ENCODE peak calls at places on chromosomes 6 and 20, in ten cellular contexts. N is AG08395; R is EL; H is glutamatergic neuron; Q is activated T-cell treated with anti-CD3 and anti-CD28 coated beads, Interleukin-2, amount 50 U/mL, for 4 hours; B is progenitor cell of endocrine pancreas; J is epithelial cell of esophagus; X is EH; G is SW480; C is hepatocyte. A is an unnamed sample.

GRCh38 chr6:13436691-13437568 is 50.5 kb downstream of the GFOD1 start:
- DNase-seq in N (no peak), R (no peak), H (no peak), Q (no peak), B (no peak), J (no peak), X (no peak), G (no peak), C (no peak), A (no peak)

GRCh38 chr6:170279977-170280688 is 10.7 kb downstream of the DLL1 start:
- DNase-seq in N (peak), R (peak), H (no peak), Q (peak), B (no peak), J (peak), X (peak), G (peak), C (peak), A (peak)

GRCh38 chr6:68139130-68139529 is 496.0 kb upstream of the ADGRB3 start:
- DNase-seq in N (no peak), R (no peak), H (no peak), Q (no peak), B (no peak), J (no peak), X (no peak), G (no peak), C (no peak), A (no peak)

GRCh38 chr20:58028123-58028522 is 200.3 kb downstream of the ANKRD60 start:
- DNase-seq in N (no peak), R (no peak), H (no peak), Q (no peak), B (no peak), J (no peak), X (no peak), G (no peak), C (no peak), A (no peak)

GRCh38 chr6:137363805-137364138 is 130.4 kb downstream of the OLIG3 start:
- DNase-seq in N (peak), R (no peak), H (no peak), Q (no peak), B (no peak), J (peak), X (no peak), G (no peak), C (no peak), A (no peak)

GRCh38 chr6:89035252-89036106 is 45.1 kb upstream of the PNRC1 start:
- DNase-seq in N (peak), R (peak), H (no peak), Q (no peak), B (no peak), J (peak), X (peak), G (peak), C (peak), A (peak)

GRCh38 chr6:36682328-36683144 is 4.0 kb downstream of the CDKN1A start:
- DNase-seq in N (no peak), R (peak), H (no peak), Q (peak), B (no peak), J (peak), X (peak), G (peak), C (peak), A (peak)

GRCh38 chr20:22490287-22491187 is 93.8 kb downstream of the FOXA2 start:
- DNase-seq in N (no peak), R (no peak), H (peak), Q (no peak), B (peak), J (peak), X (no peak), G (peak), C (peak), A (no peak)

GRCh38 chr6:163193326-163193725 is 221.2 kb upstream of the QKI start:
- DNase-seq in N (no peak), R (no peak), H (no peak), Q (no peak), B (no peak), J (no peak), X (no peak), G (no peak), C (no peak), A (no peak)

GRCh38 chr6:82076855-82077254 is 170.7 kb downstream of the IBTK start:
- DNase-seq in N (no peak), R (peak), H (no peak), Q (no peak), B (no peak), J (no peak), X (peak), G (no peak), C (no peak), A (no peak)

GRCh38 chr20:19934792-19935491 is 82.2 kb upstream of the NAA20 start:
- DNase-seq in N (peak), R (no peak), H (no peak), Q (no peak), B (no peak), J (peak), X (no peak), G (no peak), C (peak), A (peak)

GRCh38 chr6:145906144-145906543 is 58.0 kb downstream of the SHPRH start:
- DNase-seq in N (no peak), R (no peak), H (no peak), Q (no peak), B (no peak), J (no peak), X (no peak), G (no peak), C (no peak), A (no peak)

GRCh38 chr20:17505664-17506517 is 25.3 kb downstream of the BFSP1 start:
- DNase-seq in N (no peak), R (peak), H (no peak), Q (peak), B (no peak), J (peak), X (peak), G (peak), C (no peak), A (peak)

GRCh38 chr20:53827996-53828672 is 234.5 kb upstream of the ZNF217 start:
- DNase-seq in N (peak), R (peak), H (no peak), Q (no peak), B (no peak), J (peak), X (peak), G (peak), C (peak), A (peak)

GRCh38 chr6:146354451-146354850 is 189.2 kb upstream of the RAB32 start:
- DNase-seq in N (no peak), R (no peak), H (no peak), Q (no peak), B (no peak), J (no peak), X (no peak), G (no peak), C (no peak), A (no peak)

GRCh38 chr6:42148058-42148457 is 5.6 kb upstream of the C6orf132 start:
- DNase-seq in N (no peak), R (no peak), H (no peak), Q (no peak), B (no peak), J (peak), X (no peak), G (no peak), C (peak), A (no peak)

GRCh38 chr20:57831326-57831991 is 121.6 kb upstream of the PMEPA1 start:
- DNase-seq in N (no peak), R (no peak), H (no peak), Q (no peak), B (no peak), J (no peak), X (no peak), G (no peak), C (no peak), A (no peak)

GRCh38 chr6:55704421-55704820 is 125.4 kb upstream of the HMGCLL1 start:
- DNase-seq in N (peak), R (peak), H (no peak), Q (no peak), B (no peak), J (peak), X (peak), G (no peak), C (no peak), A (no peak)

GRCh38 chr20:15708984-15709598 is 864.2 kb downstream of the KIF16B start:
- DNase-seq in N (no peak), R (no peak), H (peak), Q (no peak), B (no peak), J (peak), X (no peak), G (peak), C (peak), A (peak)

GRCh38 chr6:79468116-79468515 is 69.1 kb downstream of the LCA5 start:
- DNase-seq in N (peak), R (peak), H (no peak), Q (no peak), B (no peak), J (peak), X (peak), G (no peak), C (no peak), A (peak)

GRCh38 chr6:36598739-36599318 is 4.7 kb downstream of the SRSF3 start:
- DNase-seq in N (no peak), R (no peak), H (no peak), Q (no peak), B (no peak), J (no peak), X (no peak), G (no peak), C (no peak), A (no peak)

GRCh38 chr6:55040102-55040848 is 134.0 kb upstream of the HCRTR2 start:
- DNase-seq in N (peak), R (peak), H (no peak), Q (no peak), B (no peak), J (peak), X (peak), G (no peak), C (no peak), A (peak)

GRCh38 chr6:113299526-113299925 is 557.6 kb upstream of the MARCKS start:
- DNase-seq in N (no peak), R (peak), H (no peak), Q (no peak), B (no peak), J (no peak), X (peak), G (no peak), C (no peak), A (no peak)

GRCh38 chr6:106525111-106525884 is 104.0 kb downstream of the RTN4IP1 start:
- DNase-seq in N (no peak), R (no peak), H (no peak), Q (no peak), B (no peak), J (no peak), X (no peak), G (no peak), C (no peak), A (no peak)

GRCh38 chr6:45423901-45424627 is 46.3 kb upstream of the SUPT3H start:
- DNase-seq in N (no peak), R (no peak), H (peak), Q (no peak), B (peak), J (peak), X (no peak), G (peak), C (peak), A (peak)

GRCh38 chr6:42441661-42442081 is 10.1 kb downstream of the TRERF1 start:
- DNase-seq in N (peak), R (peak), H (no peak), Q (no peak), B (no peak), J (no peak), X (peak), G (no peak), C (peak), A (no peak)

GRCh38 chr6:29653452-29654038 is 3.3 kb upstream of the MOG start:
- DNase-seq in N (peak), R (peak), H (no peak), Q (peak), B (no peak), J (peak), X (peak), G (peak), C (peak), A (peak)

GRCh38 chr6:157046776-157047175 is 269.6 kb downstream of the ARID1B start:
- DNase-seq in N (no peak), R (no peak), H (no peak), Q (no peak), B (no peak), J (no peak), X (peak), G (no peak), C (no peak), A (no peak)